ENCODE peak calls at places on chromosomes 3 and 15, in ten cellular contexts. One of them, this sample, is unnamed.

GRCh38 chr3:143016321-143016972 is 15.1 kb downstream of the U2SURP start:
- DNase-seq in AG08395: no peak
- DNase-seq in progenitor cell of endocrine pancreas: no peak
- DNase-seq in GM04503: no peak
- DNase-seq in HepG2: no peak
- DNase-seq in NCI-H774: no peak
- DNase-seq in activated CD8-positive, alpha-beta memory T cell treated with anti-CD3 and anti-CD28 coated beads, Interleukin-2, amount 50 U/mL, for 4 hours: no peak
- DNase-seq in stimulated activated CD4-positive, alpha-beta T cell treated with anti-CD3 and anti-CD28 coated beads, Interleukin-4, amount 100 ng/mL, for 24 hours: no peak
- DNase-seq in IMR-90: no peak
- DNase-seq in fibroblast of the aortic adventitia: no peak
- DNase-seq in this sample: no peak

GRCh38 chr3:141342386-141342785 is 25.9 kb upstream of the ZBTB38 start:
- DNase-seq in HepG2: no peak
- DNase-seq in IMR-90: no peak
- DNase-seq in NCI-H774: no peak
- DNase-seq in GM04503: no peak
- DNase-seq in fibroblast of the aortic adventitia: no peak
- DNase-seq in stimulated activated CD4-positive, alpha-beta T cell treated with anti-CD3 and anti-CD28 coated beads, Interleukin-4, amount 100 ng/mL, for 24 hours: no peak
- DNase-seq in activated CD8-positive, alpha-beta memory T cell treated with anti-CD3 and anti-CD28 coated beads, Interleukin-2, amount 50 U/mL, for 4 hours: no peak
- DNase-seq in progenitor cell of endocrine pancreas: no peak
- DNase-seq in AG08395: no peak
- DNase-seq in this sample: no peak

GRCh38 chr3:148389916-148390315 is 307.8 kb upstream of the AGTR1 start:
- DNase-seq in HepG2: no peak
- DNase-seq in activated CD8-positive, alpha-beta memory T cell treated with anti-CD3 and anti-CD28 coated beads, Interleukin-2, amount 50 U/mL, for 4 hours: no peak
- DNase-seq in progenitor cell of endocrine pancreas: no peak
- DNase-seq in fibroblast of the aortic adventitia: no peak
- DNase-seq in IMR-90: peak
- DNase-seq in AG08395: peak
- DNase-seq in NCI-H774: no peak
- DNase-seq in GM04503: no peak
- DNase-seq in stimulated activated CD4-positive, alpha-beta T cell treated with anti-CD3 and anti-CD28 coated beads, Interleukin-4, amount 100 ng/mL, for 24 hours: no peak
- DNase-seq in this sample: peak

GRCh38 chr3:156772588-156773206 is 53.5 kb upstream of the LEKR1 start:
- DNase-seq in NCI-H774: no peak
- DNase-seq in stimulated activated CD4-positive, alpha-beta T cell treated with anti-CD3 and anti-CD28 coated beads, Interleukin-4, amount 100 ng/mL, for 24 hours: no peak
- DNase-seq in progenitor cell of endocrine pancreas: no peak
- DNase-seq in IMR-90: peak
- DNase-seq in fibroblast of the aortic adventitia: peak
- DNase-seq in activated CD8-positive, alpha-beta memory T cell treated with anti-CD3 and anti-CD28 coated beads, Interleukin-2, amount 50 U/mL, for 4 hours: no peak
- DNase-seq in HepG2: no peak
- DNase-seq in GM04503: no peak
- DNase-seq in AG08395: no peak
- DNase-seq in this sample: no peak

GRCh38 chr3:170553788-170554620 is 31.9 kb downstream of the SLC7A14 start:
- DNase-seq in HepG2: no peak
- DNase-seq in IMR-90: peak
- DNase-seq in progenitor cell of endocrine pancreas: no peak
- DNase-seq in AG08395: peak
- DNase-seq in stimulated activated CD4-positive, alpha-beta T cell treated with anti-CD3 and anti-CD28 coated beads, Interleukin-4, amount 100 ng/mL, for 24 hours: no peak
- DNase-seq in NCI-H774: no peak
- DNase-seq in fibroblast of the aortic adventitia: peak
- DNase-seq in activated CD8-positive, alpha-beta memory T cell treated with anti-CD3 and anti-CD28 coated beads, Interleukin-2, amount 50 U/mL, for 4 hours: no peak
- DNase-seq in GM04503: no peak
- DNase-seq in this sample: peak

GRCh38 chr3:18378218-18378617 is 46.9 kb downstream of the SATB1 start:
- DNase-seq in progenitor cell of endocrine pancreas: no peak
- DNase-seq in IMR-90: no peak
- DNase-seq in fibroblast of the aortic adventitia: no peak
- DNase-seq in GM04503: no peak
- DNase-seq in HepG2: no peak
- DNase-seq in AG08395: no peak
- DNase-seq in activated CD8-positive, alpha-beta memory T cell treated with anti-CD3 and anti-CD28 coated beads, Interleukin-2, amount 50 U/mL, for 4 hours: no peak
- DNase-seq in stimulated activated CD4-positive, alpha-beta T cell treated with anti-CD3 and anti-CD28 coated beads, Interleukin-4, amount 100 ng/mL, for 24 hours: no peak
- DNase-seq in NCI-H774: peak
- DNase-seq in this sample: no peak

GRCh38 chr3:168002786-168003368 is 92.8 kb downstream of the GOLIM4 start:
- DNase-seq in AG08395: no peak
- DNase-seq in progenitor cell of endocrine pancreas: no peak
- DNase-seq in NCI-H774: no peak
- DNase-seq in IMR-90: peak
- DNase-seq in activated CD8-positive, alpha-beta memory T cell treated with anti-CD3 and anti-CD28 coated beads, Interleukin-2, amount 50 U/mL, for 4 hours: no peak
- DNase-seq in fibroblast of the aortic adventitia: peak
- DNase-seq in HepG2: no peak
- DNase-seq in GM04503: no peak
- DNase-seq in stimulated activated CD4-positive, alpha-beta T cell treated with anti-CD3 and anti-CD28 coated beads, Interleukin-4, amount 100 ng/mL, for 24 hours: no peak
- DNase-seq in this sample: no peak

GRCh38 chr15:79283252-79284048 is 928 bp downstream of the ANKRD34C start:
- DNase-seq in activated CD8-positive, alpha-beta memory T cell treated with anti-CD3 and anti-CD28 coated beads, Interleukin-2, amount 50 U/mL, for 4 hours: peak
- DNase-seq in IMR-90: peak
- DNase-seq in fibroblast of the aortic adventitia: peak
- DNase-seq in GM04503: no peak
- DNase-seq in progenitor cell of endocrine pancreas: peak
- DNase-seq in NCI-H774: no peak
- DNase-seq in stimulated activated CD4-positive, alpha-beta T cell treated with anti-CD3 and anti-CD28 coated beads, Interleukin-4, amount 100 ng/mL, for 24 hours: peak
- DNase-seq in HepG2: no peak
- DNase-seq in AG08395: peak
- DNase-seq in this sample: peak

GRCh38 chr15:52010633-52011595 is 8.1 kb upstream of the MAPK6 start:
- DNase-seq in activated CD8-positive, alpha-beta memory T cell treated with anti-CD3 and anti-CD28 coated beads, Interleukin-2, amount 50 U/mL, for 4 hours: no peak
- DNase-seq in GM04503: no peak
- DNase-seq in HepG2: peak
- DNase-seq in IMR-90: peak
- DNase-seq in progenitor cell of endocrine pancreas: no peak
- DNase-seq in AG08395: peak
- DNase-seq in fibroblast of the aortic adventitia: peak
- DNase-seq in stimulated activated CD4-positive, alpha-beta T cell treated with anti-CD3 and anti-CD28 coated beads, Interleukin-4, amount 100 ng/mL, for 24 hours: peak
- DNase-seq in NCI-H774: no peak
- DNase-seq in this sample: peak